ENCODE peak calls at places on chromosomes 3 and 15, in four cellular contexts. F, B, D and K are unnamed samples.

GRCh38 chr3:65999606-66000005 is 39.1 kb downstream of the MAGI1 start:
- DNase-seq in F (no peak), D (no peak), B (no peak), K (no peak)

GRCh38 chr15:40878785-40879184 is 4.8 kb upstream of the RHOV start:
- DNase-seq in D (no peak), F (peak), B (no peak), K (no peak)

GRCh38 chr3:184399410-184399809 is 19.6 kb downstream of the CHRD start:
- DNase-seq in B (no peak), D (no peak), F (peak), K (no peak)

GRCh38 chr15:25735550-25736384 is 127.4 kb downstream of the ATP10A start:
- DNase-seq in B (no peak), D (no peak), F (no peak), K (no peak)

GRCh38 chr3:101036213-101036618 is 43.0 kb upstream of the ABI3BP start:
- DNase-seq in B (no peak), D (no peak), F (peak), K (no peak)

GRCh38 chr15:85412956-85413854 is 32.8 kb downstream of the AKAP13 start:
- DNase-seq in B (peak), D (peak), F (peak), K (peak)

GRCh38 chr3:33901862-33902563 is 103.6 kb downstream of the PDCD6IP start:
- DNase-seq in B (no peak), F (no peak), D (no peak), K (no peak)

GRCh38 chr15:25508369-25509002 is 69.7 kb upstream of the UBE3A start:
- DNase-seq in F (no peak), B (no peak), D (no peak), K (no peak)

GRCh38 chr15:48796930-48797329 is 13.9 kb downstream of the CEP152 start:
- DNase-seq in B (no peak), D (no peak), F (no peak), K (no peak)

GRCh38 chr3:114487502-114487901 is 193.7 kb downstream of the TIGIT start:
- DNase-seq in B (no peak), D (no peak), F (no peak), K (no peak)

GRCh38 chr3:178203152-178203551 is 333.1 kb upstream of the KCNMB2 start:
- DNase-seq in B (no peak), F (no peak), D (no peak), K (no peak)

GRCh38 chr3:135992072-135992471 is 26.5 kb downstream of the PPP2R3A start:
- DNase-seq in B (no peak), F (peak), D (no peak), K (no peak)

GRCh38 chr3:152620395-152620794 is 214.5 kb upstream of the P2RY1 start:
- DNase-seq in B (no peak), D (no peak), F (no peak), K (no peak)

GRCh38 chr15:98804057-98804380 is 155.7 kb downstream of the IGF1R start:
- DNase-seq in D (no peak), F (no peak), B (no peak), K (no peak)

GRCh38 chr3:13249630-13250395 is 170.3 kb downstream of the NUP210 start:
- DNase-seq in F (no peak), D (no peak), B (no peak), K (no peak)

GRCh38 chr15:88238618-88239430 is 17.7 kb downstream of the NTRK3 start:
- DNase-seq in B (no peak), F (no peak), D (no peak), K (no peak)

GRCh38 chr3:36906504-36907149 is 38.2 kb downstream of the TRANK1 start:
- DNase-seq in D (no peak), F (no peak), B (no peak), K (no peak)

GRCh38 chr3:187491371-187491770 is 123.2 kb downstream of the RTP4 start:
- DNase-seq in F (no peak), D (no peak), B (no peak), K (no peak)